ENCODE peak calls at places on chromosomes 12 and 14, in four cellular contexts. S, B, Q and R are unnamed samples.

GRCh38 chr12:30784508-30784907 is 29.8 kb upstream of the CAPRIN2 start:
- DNase-seq in S (no peak), B (no peak), Q (no peak), R (no peak)

GRCh38 chr12:120751389-120751788 is 25.8 kb downstream of the ACADS start:
- DNase-seq in S (no peak), B (no peak), Q (no peak), R (no peak)

GRCh38 chr12:56007892-56008471 is 10.9 kb downstream of the SUOX start:
- DNase-seq in S (no peak), B (no peak), Q (no peak), R (no peak)

GRCh38 chr12:112971248-112971647 is 7.1 kb upstream of the OAS2 start:
- DNase-seq in S (no peak), B (peak), Q (no peak), R (no peak)

GRCh38 chr12:8687846-8688601 is 9.8 kb upstream of the RIMKLB start:
- DNase-seq in S (no peak), B (peak), Q (no peak), R (peak)

GRCh38 chr14:93720981-93721483 is 67.3 kb downstream of the PRIMA1 start:
- DNase-seq in S (peak), B (no peak), Q (peak), R (no peak)

GRCh38 chr14:71328183-71328582 is 420.9 kb downstream of the PCNX1 start:
- DNase-seq in S (no peak), B (no peak), Q (no peak), R (no peak)

GRCh38 chr12:1933342-1933992 is 15.0 kb upstream of the CACNA2D4 start:
- DNase-seq in S (peak), B (no peak), Q (peak), R (peak)

GRCh38 chr12:99505805-99506204 is 141.7 kb upstream of the GARIN6 start:
- DNase-seq in S (no peak), B (no peak), Q (no peak), R (no peak)

GRCh38 chr12:57242329-57242690 is 8.7 kb downstream of the STAC3 start:
- DNase-seq in S (no peak), B (no peak), Q (peak), R (no peak)

GRCh38 chr12:101891462-101891971 is 14.1 kb downstream of the DRAM1 start:
- DNase-seq in S (no peak), B (no peak), Q (peak), R (no peak)

GRCh38 chr14:69441948-69442347 is 42.6 kb upstream of the PLEKHD1 start:
- DNase-seq in S (no peak), B (no peak), Q (no peak), R (no peak)

GRCh38 chr12:20624718-20625117 is 70.4 kb upstream of the SLCO1C1 start:
- DNase-seq in S (no peak), B (peak), Q (no peak), R (peak)

GRCh38 chr12:88325828-88326214 is 183.7 kb downstream of the TMTC3 start:
- DNase-seq in S (no peak), B (no peak), Q (no peak), R (no peak)

GRCh38 chr12:88328056-88328455 is 185.9 kb downstream of the TMTC3 start:
- DNase-seq in S (no peak), B (no peak), Q (no peak), R (no peak)

GRCh38 chr12:88325076-88325827 is 183.1 kb downstream of the TMTC3 start:
- DNase-seq in S (no peak), B (no peak), Q (no peak), R (no peak)
- TF ChIP-seq CTCF in S (no peak), B (no peak), Q (no peak), R (no peak)

DNA sequence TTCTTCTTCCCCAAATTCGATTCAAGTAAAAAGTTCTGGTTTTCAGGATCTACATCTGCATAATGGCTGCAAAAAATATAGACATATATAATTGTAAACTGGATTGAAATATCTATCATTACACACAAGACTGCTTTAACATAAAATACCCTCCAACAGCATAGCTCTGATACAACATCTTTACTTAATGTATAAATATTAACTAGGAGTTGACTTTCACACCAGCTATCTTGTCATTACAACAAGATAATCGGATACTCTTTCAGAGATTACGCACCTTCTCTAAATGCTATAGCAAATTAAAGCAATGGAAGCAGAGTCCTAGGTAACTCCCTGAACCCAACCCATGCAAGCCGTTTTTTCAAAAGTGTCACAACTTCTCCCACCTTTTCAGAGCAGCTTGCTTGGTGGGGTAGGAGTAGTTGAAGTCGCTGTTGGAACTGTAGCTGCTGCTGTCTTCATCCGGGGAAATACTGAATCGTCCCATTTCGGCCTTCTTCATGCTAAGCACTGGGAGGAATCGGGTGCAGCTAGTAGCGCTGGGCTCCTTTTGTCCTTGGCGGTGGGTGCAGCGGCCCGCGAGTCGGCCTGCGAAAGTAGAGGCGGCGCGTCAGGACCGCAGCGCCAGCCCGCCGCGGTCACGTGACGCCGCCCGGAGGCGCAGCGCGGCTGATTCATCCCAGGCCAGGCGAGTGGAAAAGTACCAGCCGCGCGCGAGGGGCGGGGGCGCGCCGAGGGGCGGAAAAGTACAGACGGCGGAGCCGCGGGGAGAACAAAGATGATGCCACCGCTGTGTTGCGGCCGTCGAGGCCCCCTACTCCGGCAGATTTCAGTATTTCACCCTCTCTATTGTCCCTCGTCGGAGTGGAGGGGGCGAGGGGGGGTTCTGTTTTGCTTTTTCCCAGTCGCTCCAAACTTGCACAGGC is 1.5 kb downstream of the SLC38A2 start:
- DNase-seq in S (peak), B (peak), Q (peak), R (peak)
- TF ChIP-seq CTCF in S (no peak), B (no peak), Q (no peak), R (no peak)

DNA sequence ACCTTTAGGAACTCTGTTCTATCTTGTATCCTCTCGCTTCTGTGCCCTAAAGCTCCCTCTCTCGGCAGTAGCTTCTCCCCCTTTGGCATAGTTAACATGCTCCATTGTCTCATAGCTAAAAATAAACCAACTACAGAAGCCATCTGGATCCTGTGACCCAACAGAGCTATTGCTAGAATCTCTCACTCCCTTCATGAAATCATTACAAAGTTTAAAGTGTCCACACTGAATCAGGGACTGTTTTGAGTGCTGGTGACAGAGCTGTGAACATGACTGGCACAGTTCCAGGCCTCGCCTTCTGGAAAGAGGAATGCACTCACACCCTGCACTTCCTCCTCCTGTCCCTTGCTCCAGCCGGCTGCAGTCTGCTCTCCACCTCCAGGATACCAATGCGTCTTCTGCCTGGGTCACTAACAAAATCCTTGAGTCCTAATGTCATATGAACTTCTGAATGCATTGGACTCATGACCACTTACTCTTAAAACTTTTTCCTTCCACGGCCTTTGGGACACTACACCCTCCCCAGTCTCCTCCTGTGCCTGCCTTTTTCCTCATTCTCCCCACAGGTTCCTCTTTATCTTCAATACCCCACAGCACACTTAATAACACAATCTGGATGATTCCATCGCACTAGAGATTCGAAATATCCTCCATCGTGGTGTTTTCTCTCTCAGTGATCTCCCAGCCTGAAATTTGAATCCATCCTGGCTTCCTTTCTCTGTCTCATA is 13.2 kb downstream of the PLBD1 start:
- DNase-seq in S (no peak), B (peak), Q (peak), R (no peak)
- TF ChIP-seq CTCF in S (no peak), B (no peak), Q (no peak), R (no peak)

GRCh38 chr12:130839770-130840355 is 813 bp upstream of the STX2 start:
- DNase-seq in S (no peak), B (no peak), Q (no peak), R (peak)

GRCh38 chr12:130835011-130835410 is 4.0 kb downstream of the STX2 start:
- DNase-seq in S (no peak), B (no peak), Q (peak), R (no peak)

GRCh38 chr12:130835436-130835835 is 3.6 kb downstream of the STX2 start:
- DNase-seq in S (no peak), B (no peak), Q (peak), R (no peak)

GRCh38 chr12:130838284-130838950 is 633 bp downstream of the STX2 start:
- DNase-seq in S (no peak), B (peak), Q (no peak), R (peak)

DNA sequence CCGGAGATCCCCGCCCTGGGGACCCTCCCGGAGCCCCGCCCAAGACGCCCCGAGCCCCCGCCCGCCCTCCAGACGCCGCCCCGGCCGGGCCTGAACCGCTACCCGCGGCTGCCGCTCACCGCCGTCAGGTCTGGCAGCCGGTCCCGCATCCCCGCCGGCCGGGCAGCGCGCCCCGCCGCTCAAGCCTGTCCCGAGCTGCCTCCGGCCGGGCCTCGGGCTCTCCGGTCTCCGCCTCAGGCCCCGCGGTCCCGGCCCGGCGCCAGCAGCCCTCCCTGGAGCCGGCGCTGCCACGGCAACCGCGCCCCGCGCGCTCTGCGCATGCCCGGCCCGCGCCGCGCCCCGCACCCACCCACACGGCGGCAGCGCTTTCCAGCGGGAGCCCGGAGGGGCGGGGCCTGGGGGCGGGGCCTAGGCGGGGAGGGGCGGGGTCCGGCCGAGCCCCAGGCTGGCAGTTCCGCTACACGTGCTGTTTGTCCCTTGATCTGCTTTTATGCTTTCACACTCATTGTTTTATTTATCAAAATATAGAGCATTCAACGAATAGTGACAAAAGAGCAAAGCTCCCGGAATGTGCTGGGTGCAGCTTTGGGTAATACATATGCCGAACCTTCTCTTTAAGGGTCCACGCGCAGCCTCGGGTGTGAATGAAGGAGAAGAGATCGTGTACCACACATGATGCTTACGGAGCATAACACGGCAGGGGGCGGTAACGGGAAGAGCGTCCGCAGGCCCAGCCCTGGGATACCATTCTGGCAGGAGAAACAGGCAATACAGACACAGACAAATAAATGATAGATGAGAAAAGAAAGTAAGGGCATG is at the start of gene STX2:
- DNase-seq in S (peak), B (peak), Q (peak), R (peak)
- TF ChIP-seq CTCF in S (peak), B (peak), Q (peak), R (peak)

DNA sequence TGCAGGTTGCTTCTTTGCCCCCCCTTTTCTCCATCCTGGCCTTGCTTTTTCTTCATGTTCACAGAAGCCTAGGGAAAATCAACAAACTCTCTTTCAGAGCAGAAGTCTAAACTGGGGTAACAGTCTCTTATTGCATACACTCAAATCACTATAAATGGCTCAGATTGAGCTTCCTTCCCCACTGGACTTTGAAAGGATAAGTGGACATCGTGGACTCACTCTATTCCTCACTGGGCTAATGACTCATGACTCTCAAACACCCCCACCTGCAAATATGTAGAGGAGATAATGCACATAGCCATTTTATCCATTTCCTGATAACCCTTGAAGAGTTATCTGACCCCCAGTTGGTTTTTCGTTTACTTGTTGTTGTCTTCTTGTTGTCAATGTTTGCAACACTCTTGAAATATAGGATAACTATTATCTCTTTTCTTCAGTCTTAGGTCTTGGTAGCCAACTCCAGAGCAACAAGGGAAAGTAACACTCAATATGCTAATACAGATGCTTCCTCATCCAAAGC is 221.3 kb downstream of the PIK3C2G start:
- DNase-seq in S (no peak), B (no peak), Q (no peak), R (no peak)
- TF ChIP-seq CTCF in S (no peak), B (no peak), Q (no peak), R (no peak)

GRCh38 chr12:62584619-62585018 is 118.0 kb downstream of the MON2 start:
- DNase-seq in S (no peak), B (no peak), Q (no peak), R (no peak)
- TF ChIP-seq CTCF in S (no peak), B (no peak), Q (no peak), R (no peak)